ENCODE peak calls at places on chromosomes 5 and 9, in six cellular contexts. G is progenitor cell of endocrine pancreas, M is T-helper 9 cell, S is sigmoid colon, V is A172, O is T-cell. F is an unnamed sample.
A peak's percentile ranks its signal among the peaks of the same experiment; 100 is the strongest.

GRCh38 chr5:87410941-87411340 is 1.8 kb downstream of the CCNH start:
- DNase-seq in V (peak; percentile 87), G (no peak), S (no peak), O (no peak), M (no peak), F (no peak)

GRCh38 chr9:36625006-36625600 is 52.4 kb downstream of the MELK start:
- DNase-seq in V (peak; percentile 71), G (no peak), S (peak; percentile 74), O (no peak), M (no peak), F (peak; percentile 73)

GRCh38 chr9:128419061-128419925 is 1.4 kb upstream of the CERCAM start:
- DNase-seq in V (no peak), M (no peak), S (no peak), G (no peak), O (no peak), F (no peak)

GRCh38 chr5:162603399-162603798 is 535.8 kb downstream of the GABRG2 start:
- DNase-seq in O (no peak), S (no peak), M (no peak), G (no peak), V (peak; percentile 39), F (no peak)

GRCh38 chr9:127165096-127165495 is 42.7 kb upstream of the ANGPTL2 start:
- DNase-seq in M (no peak), V (no peak), S (peak; percentile 37), G (no peak), O (no peak), F (no peak)

GRCh38 chr9:80382523-80382922 is 810.8 kb downstream of the TLE4 start:
- DNase-seq in G (no peak), S (no peak), M (no peak), O (no peak), V (no peak), F (no peak)

GRCh38 chr9:134568116-134568515 is 73.5 kb upstream of the COL5A1 start:
- DNase-seq in M (no peak), G (no peak), O (no peak), S (peak; percentile 27), V (no peak), F (no peak)

GRCh38 chr9:128056086-128056485 is 11.0 kb downstream of the NAIF1 start:
- DNase-seq in O (no peak), M (no peak), S (peak; percentile 84), V (no peak), G (no peak), F (no peak)

GRCh38 chr9:35726876-35727438 is 5.0 kb downstream of the TLN1 start:
- DNase-seq in G (no peak), S (peak; percentile 91), V (peak; percentile 62), O (peak; percentile 56), M (no peak), F (no peak)

GRCh38 chr9:124654431-124654830 is 116.7 kb downstream of the NR6A1 start:
- DNase-seq in V (no peak), M (no peak), G (no peak), S (no peak), O (no peak), F (peak; percentile 33)

GRCh38 chr5:68333649-68334549 is 118.3 kb downstream of the PIK3R1 start:
- DNase-seq in S (no peak), G (no peak), O (no peak), M (no peak), V (peak; percentile 96), F (peak; percentile 87)

GRCh38 chr5:171647043-171647899 is 138.3 kb upstream of the SMIM23 start:
- DNase-seq in S (no peak), M (no peak), O (no peak), V (peak; percentile 91), G (no peak), F (peak; percentile 49)

GRCh38 chr9:134475051-134475790 is 149.0 kb downstream of the RXRA start:
- DNase-seq in S (peak; percentile 90), V (peak; percentile 84), O (peak; percentile 65), M (no peak), G (no peak), F (peak; percentile 6)

GRCh38 chr5:93580387-93581100 is 475 bp downstream of the NR2F1-AS1 start:
- DNase-seq in S (peak; percentile 73), G (no peak), V (peak; percentile 11), M (no peak), O (no peak), F (no peak)

GRCh38 chr5:134603059-134603458 is 29.6 kb downstream of the SAR1B start:
- DNase-seq in V (peak; percentile 34), M (no peak), G (no peak), O (no peak), S (no peak), F (peak; percentile 65)

GRCh38 chr9:136930014-136930413 is 14.5 kb downstream of the FBXW5 start:
- DNase-seq in M (no peak), S (no peak), V (no peak), G (no peak), O (no peak), F (no peak)

GRCh38 chr5:11857391-11857790 is 46.9 kb downstream of the CTNND2 start:
- DNase-seq in G (no peak), V (no peak), M (no peak), S (no peak), O (no peak), F (no peak)

GRCh38 chr5:56481147-56481997 is 248.2 kb upstream of the ANKRD55 start:
- DNase-seq in G (no peak), V (no peak), O (peak; percentile 36), M (peak; percentile 33), S (peak; percentile 76), F (peak; percentile 21)

GRCh38 chr9:135995816-135996215 is 34.6 kb upstream of the UBAC1 start:
- DNase-seq in G (no peak), M (no peak), O (no peak), S (no peak), V (no peak), F (no peak)

GRCh38 chr5:35488055-35488454 is 129.6 kb upstream of the SPEF2 start:
- DNase-seq in G (no peak), O (no peak), M (no peak), S (no peak), V (no peak), F (no peak)

GRCh38 chr5:152601806-152602467 is 196.9 kb upstream of the NMUR2 start:
- DNase-seq in V (no peak), S (no peak), G (no peak), M (no peak), O (no peak), F (no peak)

GRCh38 chr9:35923927-35924763 is 14.9 kb downstream of the SPAAR start:
- DNase-seq in O (no peak), G (no peak), V (peak; percentile 91), S (no peak), M (no peak), F (peak; percentile 90)

GRCh38 chr5:66981266-66981665 is 215.3 kb downstream of the CD180 start:
- DNase-seq in M (no peak), G (no peak), V (no peak), S (no peak), O (no peak), F (no peak)

GRCh38 chr9:123697686-123698085 is 232.2 kb downstream of the DENND1A start:
- DNase-seq in G (no peak), V (no peak), O (no peak), S (no peak), M (no peak), F (no peak)

GRCh38 chr5:156411-157072 is 34.8 kb upstream of the LRRC14B start:
- DNase-seq in M (no peak), V (no peak), G (no peak), S (peak; percentile 57), O (no peak), F (no peak)

GRCh38 chr5:147410496-147411395 is 99.1 kb downstream of the DPYSL3 start:
- DNase-seq in V (no peak), S (no peak), M (no peak), O (no peak), G (no peak), F (no peak)

GRCh38 chr9:116689633-116690032 is 2.5 kb downstream of the TRIM32 start:
- DNase-seq in O (no peak), G (no peak), V (no peak), M (no peak), S (no peak), F (no peak)

GRCh38 chr5:54663876-54664275 is 146.3 kb downstream of the SNX18 start:
- DNase-seq in M (no peak), V (peak; percentile 57), S (peak; percentile 78), G (no peak), O (no peak), F (peak; percentile 78)

GRCh38 chr9:89495824-89496555 is 1.9 kb downstream of the SEMA4D start:
- DNase-seq in S (no peak), V (no peak), G (no peak), M (no peak), O (no peak), F (no peak)

GRCh38 chr5:150616024-150616470 is 24.4 kb upstream of the SYNPO start:
- DNase-seq in V (no peak), O (no peak), G (no peak), M (no peak), S (no peak), F (no peak)

GRCh38 chr9:81227507-81228245 is 461.7 kb downstream of the TLE1 start:
- DNase-seq in V (no peak), G (no peak), M (no peak), O (no peak), S (no peak), F (no peak)

GRCh38 chr5:95988094-95988493 is 26.4 kb upstream of the ELL2 start:
- DNase-seq in O (no peak), V (no peak), S (no peak), M (no peak), G (no peak), F (no peak)

GRCh38 chr5:71700803-71701202 is 18.3 kb upstream of the CARTPT start:
- DNase-seq in O (no peak), G (no peak), M (no peak), S (no peak), V (no peak), F (no peak)

GRCh38 chr9:95771556-95772280 is 103.8 kb upstream of the ERCC6L2 start:
- DNase-seq in O (no peak), G (no peak), M (no peak), V (no peak), S (peak; percentile 83), F (no peak)

GRCh38 chr9:130661461-130662098 is 2.8 kb upstream of the PRDM12 start:
- DNase-seq in M (no peak), O (no peak), S (no peak), V (no peak), G (no peak), F (no peak)

GRCh38 chr5:34045996-34046395 is 3.0 kb upstream of the C1QTNF3 start:
- DNase-seq in S (no peak), G (no peak), V (no peak), M (no peak), O (no peak), F (peak; percentile 91)

F was measured in bronchial epithelial cell.